ENCODE peak calls at places on chromosomes 11 and 22, in four cellular contexts. H, D, X and Z are unnamed samples.

GRCh38 chr11:94786264-94787126 is 18.3 kb downstream of the AMOTL1 start:
- DNase-seq in D (peak; percentile 23), X (no peak), H (no peak), Z (peak; percentile 26)

GRCh38 chr22:31344369-31345330 is 1.5 kb downstream of the PATZ1 start:
- DNase-seq in X (peak; percentile 59), D (no peak), H (no peak), Z (no peak)

GRCh38 chr22:50481440-50482106 is at the start of gene ADM2:
- DNase-seq in D (no peak), H (no peak), X (peak; percentile 70), Z (no peak)

GRCh38 chr11:64765291-64765803 is 5.6 kb upstream of the PYGM start:
- DNase-seq in X (no peak), H (no peak), D (no peak), Z (no peak)

GRCh38 chr11:78220218-78221157 is 31.8 kb downstream of the USP35 start:
- DNase-seq in X (no peak), D (no peak), H (no peak), Z (no peak)

GRCh38 chr11:16607675-16608644 is 130.5 kb upstream of the C11orf58 start:
- DNase-seq in H (no peak), D (no peak), X (peak; percentile 51), Z (no peak)

GRCh38 chr22:39176673-39177455 is 24.4 kb upstream of the CBX7 start:
- DNase-seq in X (no peak), D (no peak), H (no peak), Z (no peak)

GRCh38 chr11:70167120-70167519 is 36.0 kb upstream of the FADD start:
- DNase-seq in X (no peak), D (no peak), H (no peak), Z (no peak)

GRCh38 chr11:78525720-78526119 is 48.9 kb downstream of the NARS2 start:
- DNase-seq in D (no peak), X (no peak), H (no peak), Z (no peak)

GRCh38 chr11:13668957-13669521 is 571 bp downstream of the FAR1 start:
- DNase-seq in X (peak; percentile 68), H (no peak), D (no peak), Z (no peak)

GRCh38 chr11:43516316-43516820 is 157.6 kb downstream of the TTC17 start:
- DNase-seq in X (no peak), D (no peak), H (no peak), Z (no peak)

GRCh38 chr11:9004310-9004945 is 627 bp upstream of the NRIP3 start:
- DNase-seq in D (no peak), X (peak; percentile 55), H (no peak), Z (no peak)

GRCh38 chr11:74284466-74284865 is 27.0 kb downstream of the P4HA3 start:
- DNase-seq in D (no peak), X (no peak), H (no peak), Z (no peak)

GRCh38 chr11:119114351-119114750 is 7.0 kb upstream of the HINFP start:
- DNase-seq in D (no peak), H (no peak), X (no peak), Z (no peak)

GRCh38 chr22:20919718-20920117 is 2.5 kb downstream of the CRKL start:
- DNase-seq in D (no peak), H (no peak), X (no peak), Z (no peak)

GRCh38 chr11:43315966-43316365 is 4.2 kb downstream of the API5 start:
- DNase-seq in H (no peak), X (no peak), D (no peak), Z (no peak)

GRCh38 chr11:124643605-124644425 is 21.2 kb downstream of the TBRG1 start:
- DNase-seq in H (no peak), D (no peak), X (no peak), Z (no peak)